ENCODE peak calls at places on chromosomes 5 and 9, in seven cellular contexts. S is NCI-H2081; T is T-helper 2 cell; N is CD4-positive, CD25-positive, alpha-beta regulatory T cell; B is psoas muscle; G is left ventricle myocardium inferior; Q is adrenal gland. F is an unnamed sample.

GRCh38 chr9:6045364-6045763 is 29.9 kb upstream of the RANBP6 start:
- DNase-seq in N (no peak), Q (no peak), B (no peak), T (no peak), S (no peak), G (no peak), F (no peak)

GRCh38 chr5:172630482-172630881 is 10.6 kb upstream of the NEURL1B start:
- DNase-seq in N (no peak), B (no peak), T (no peak), S (no peak), Q (no peak), G (no peak), F (no peak)

GRCh38 chr5:37715361-37715760 is 124.5 kb downstream of the GDNF start:
- DNase-seq in N (no peak), T (no peak), G (no peak), S (no peak), B (no peak), Q (no peak), F (no peak)

GRCh38 chr9:110932883-110933282 is 105.4 kb downstream of the LPAR1 start:
- DNase-seq in N (no peak), G (no peak), Q (no peak), B (no peak), T (no peak), S (no peak), F (no peak)

GRCh38 chr5:1053391-1054017 is 44.9 kb downstream of the NKD2 start:
- DNase-seq in G (peak), B (peak), N (no peak), Q (no peak), T (no peak), S (no peak), F (peak)

GRCh38 chr5:60494144-60494543 is 205.8 kb downstream of the DEPDC1B start:
- DNase-seq in Q (no peak), T (no peak), N (no peak), S (no peak), B (no peak), G (no peak), F (no peak)

GRCh38 chr9:115378246-115378645 is 260.3 kb upstream of the TNC start:
- DNase-seq in N (no peak), B (no peak), T (no peak), G (no peak), Q (no peak), S (no peak), F (no peak)

GRCh38 chr5:179731791-179732411 is 721 bp upstream of the MAML1 start:
- DNase-seq in S (no peak), Q (peak), N (no peak), B (peak), G (peak), T (no peak), F (peak)

GRCh38 chr5:147348046-147348445 is 113.2 kb downstream of the STK32A start:
- DNase-seq in Q (no peak), S (no peak), T (no peak), B (no peak), G (no peak), N (no peak), F (no peak)

GRCh38 chr9:128081052-128081451 is 13.0 kb downstream of the SLC25A25 start:
- DNase-seq in Q (no peak), G (no peak), T (no peak), S (no peak), B (no peak), N (no peak), F (no peak)

GRCh38 chr5:374631-375335 is 53.3 kb downstream of the AHRR start:
- DNase-seq in T (no peak), G (no peak), Q (no peak), N (no peak), B (no peak), S (no peak), F (peak)

GRCh38 chr5:90557871-90558270 is 726 bp upstream of the ADGRV1 start:
- DNase-seq in G (no peak), Q (no peak), B (no peak), S (no peak), T (no peak), N (no peak), F (no peak)

GRCh38 chr9:97551308-97551707 is 49.8 kb downstream of the TMOD1 start:
- DNase-seq in S (no peak), Q (no peak), B (no peak), N (no peak), G (no peak), T (no peak), F (no peak)

GRCh38 chr5:178326054-178326715 is 93.6 kb upstream of the PHYKPL start:
- DNase-seq in N (no peak), Q (no peak), T (no peak), S (no peak), B (no peak), G (no peak), F (peak)

GRCh38 chr5:57094753-57095683 is 78.8 kb upstream of the GPBP1 start:
- DNase-seq in T (no peak), S (no peak), Q (no peak), N (peak), G (no peak), B (no peak), F (no peak)

GRCh38 chr9:108296056-108296455 is 559.7 kb downstream of the ACTL7B start:
- DNase-seq in S (no peak), N (no peak), B (no peak), G (no peak), T (no peak), Q (no peak), F (no peak)

GRCh38 chr5:10761842-10762165 is 770 bp upstream of the DAP start:
- DNase-seq in T (no peak), N (no peak), B (no peak), Q (no peak), S (no peak), G (no peak), F (no peak)

GRCh38 chr5:87588316-87588715 is 175.6 kb upstream of the CCNH start:
- DNase-seq in B (no peak), S (no peak), T (no peak), G (no peak), N (no peak), Q (no peak), F (no peak)

F was measured in heart left ventricle.